ENCODE peak calls at places on chromosomes 12 and 14, in ten cellular contexts. U is lower leg skin, D is prostate gland, Q is BE2C, Z is suprapubic skin, P is astrocyte, C is A673, X is breast epithelium, O is neural progenitor cell, N is AG10803. W is an unnamed sample.

GRCh38 chr12:1500095-1500801 is 94.1 kb downstream of the FBXL14 start:
- DNase-seq in U (peak; percentile 82), D (no peak), Q (peak; percentile 30), Z (no peak), P (peak; percentile 58), C (no peak), X (no peak), O (no peak), N (peak; percentile 89), W (no peak)

GRCh38 chr14:104110491-104111209 is 25.1 kb downstream of the ASPG start:
- DNase-seq in U (peak; percentile 83), D (no peak), Q (peak; percentile 22), Z (no peak), P (no peak), C (no peak), X (no peak), O (no peak), N (no peak), W (no peak)

GRCh38 chr12:121391619-121392324 is 8.1 kb upstream of the RNF34 start:
- DNase-seq in U (peak; percentile 79), D (no peak), Q (peak; percentile 62), Z (peak; percentile 29), P (peak; percentile 2), C (peak; percentile 42), X (no peak), O (no peak), N (peak; percentile 89), W (no peak)

GRCh38 chr12:55932546-55932919 is 1.6 kb downstream of the DGKA start:
- DNase-seq in U (peak; percentile 81), D (no peak), Q (no peak), Z (no peak), P (peak; percentile 41), C (no peak), X (no peak), O (no peak), N (peak; percentile 46), W (no peak)

GRCh38 chr14:95143813-95144620 is 13.3 kb downstream of the DICER1 start:
- DNase-seq in U (no peak), D (no peak), Q (no peak), Z (no peak), P (no peak), C (no peak), X (no peak), O (no peak), N (peak; percentile 24), W (no peak)

GRCh38 chr12:9761407-9761736 is 671 bp upstream of the CD69 start:
- DNase-seq in U (no peak), D (no peak), Q (no peak), Z (no peak), P (peak; percentile 12), C (no peak), X (no peak), O (no peak), N (no peak), W (no peak)

GRCh38 chr12:109115758-109116610 is at the start of gene ACACB:
- DNase-seq in U (no peak), D (peak; percentile 10), Q (peak; percentile 33), Z (peak; percentile 80), P (no peak), C (no peak), X (peak; percentile 65), O (peak; percentile 25), N (no peak), W (no peak)

GRCh38 chr14:75459099-75459741 is 31.4 kb downstream of the JDP2 start:
- DNase-seq in U (peak; percentile 84), D (no peak), Q (no peak), Z (peak; percentile 67), P (no peak), C (no peak), X (peak; percentile 57), O (no peak), N (no peak), W (no peak)

GRCh38 chr12:45655186-45655585 is 74.3 kb upstream of the ARID2 start:
- DNase-seq in U (no peak), D (no peak), Q (peak; percentile 18), Z (no peak), P (no peak), C (no peak), X (no peak), O (peak; percentile 39), N (no peak), W (peak; percentile 27)

GRCh38 chr12:72236071-72236705 is 36.0 kb upstream of the TRHDE start:
- DNase-seq in U (no peak), D (no peak), Q (no peak), Z (no peak), P (peak; percentile 40), C (no peak), X (no peak), O (no peak), N (peak; percentile 18), W (no peak)

GRCh38 chr14:90455100-90455571 is 58.3 kb downstream of the CALM1 start:
- DNase-seq in U (peak; percentile 81), D (no peak), Q (peak; percentile 45), Z (no peak), P (no peak), C (no peak), X (no peak), O (peak; percentile 55), N (no peak), W (no peak)

GRCh38 chr14:101124860-101125259 is 221.3 kb upstream of the RTL1 start:
- DNase-seq in U (no peak), D (peak; percentile 1), Q (peak; percentile 2), Z (no peak), P (no peak), C (no peak), X (no peak), O (no peak), N (no peak), W (no peak)
- TF ChIP-seq CTCF in U (no peak), D (no peak), Q (no peak), Z (no peak), P (no peak), C (no peak), X (no peak), O (no peak), N (no peak), W (no peak)

GRCh38 chr14:36585100-36585499 is 2.7 kb upstream of the NKX2-8 start:
- DNase-seq in U (no peak), D (no peak), Q (no peak), Z (no peak), P (no peak), C (no peak), X (no peak), O (no peak), N (no peak), W (no peak)
- TF ChIP-seq CTCF in U (no peak), D (no peak), Q (no peak), Z (no peak), P (no peak), C (no peak), X (no peak), O (no peak), N (no peak), W (no peak)

DNA sequence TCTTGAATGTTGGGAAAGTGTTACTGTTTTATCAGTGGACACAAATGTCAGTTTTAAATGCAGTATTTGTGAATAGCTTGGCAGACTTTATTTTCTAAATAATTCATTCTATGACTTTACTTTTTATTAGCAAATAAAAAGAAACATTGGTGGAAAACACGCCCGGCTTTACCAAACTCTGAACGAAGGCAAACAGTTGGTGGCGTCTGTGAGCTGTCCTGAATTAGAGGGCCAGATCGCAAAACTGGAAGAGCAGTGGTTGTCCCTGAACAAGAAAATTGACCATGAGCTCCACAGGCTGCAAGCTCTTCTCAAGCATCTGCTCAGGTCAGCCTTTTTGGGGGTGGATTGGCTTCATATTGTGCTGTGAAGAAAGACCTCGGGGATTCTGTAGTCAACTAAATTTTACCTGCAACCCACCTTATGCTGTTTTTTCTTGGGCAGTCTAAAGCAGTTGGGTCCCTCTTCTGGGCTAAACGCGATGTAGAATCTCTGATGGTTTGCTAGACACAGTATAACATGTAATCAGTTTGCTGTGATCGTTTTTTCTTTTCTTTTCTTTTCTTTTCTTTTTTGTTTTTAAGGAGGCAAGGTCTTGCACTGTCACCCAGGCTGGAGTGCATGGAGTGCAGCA is 156.4 kb downstream of the ESR2 start:
- DNase-seq in U (no peak), D (peak; percentile 46), Q (no peak), Z (no peak), P (no peak), C (no peak), X (no peak), O (peak; percentile 19), N (peak; percentile 6), W (no peak)
- TF ChIP-seq CTCF in U (no peak), D (peak; percentile 30), Q (peak; percentile 38), Z (no peak), P (peak; percentile 3), C (peak; percentile 24), X (no peak), O (peak; percentile 43), N (peak; percentile 41), W (no peak)

GRCh38 chr14:101313268-101313667 is 248.0 kb upstream of the DIO3 start:
- DNase-seq in U (no peak), D (no peak), Q (peak; percentile 36), Z (no peak), P (no peak), C (no peak), X (no peak), O (peak; percentile 30), N (no peak), W (no peak)
- TF ChIP-seq CTCF in U (no peak), D (no peak), Q (peak; percentile 46), Z (no peak), P (no peak), C (peak; percentile 19), X (no peak), O (peak; percentile 36), N (no peak), W (no peak)

GRCh38 chr12:32400114-32400672 is 835 bp downstream of the FGD4 start:
- DNase-seq in U (no peak), D (peak; percentile 28), Q (no peak), Z (no peak), P (no peak), C (no peak), X (no peak), O (peak; percentile 64), N (no peak), W (no peak)

GRCh38 chr12:32399045-32399372 is 349 bp upstream of the FGD4 start:
- DNase-seq in U (no peak), D (no peak), Q (no peak), Z (no peak), P (no peak), C (no peak), X (no peak), O (no peak), N (no peak), W (no peak)

GRCh38 chr12:32400866-32401265 is 1.5 kb downstream of the FGD4 start:
- DNase-seq in U (no peak), D (no peak), Q (no peak), Z (no peak), P (no peak), C (no peak), X (no peak), O (no peak), N (no peak), W (no peak)

GRCh38 chr12:32397703-32398102 is 1.7 kb upstream of the FGD4 start:
- DNase-seq in U (no peak), D (no peak), Q (no peak), Z (no peak), P (no peak), C (no peak), X (no peak), O (no peak), N (no peak), W (no peak)

GRCh38 chr12:32399373-32400113 is at the start of gene FGD4:
- DNase-seq in U (peak; percentile 94), D (peak; percentile 91), Q (peak; percentile 87), Z (peak; percentile 84), P (peak; percentile 70), C (peak; percentile 91), X (peak; percentile 81), O (peak; percentile 95), N (peak; percentile 56), W (peak; percentile 27)
- TF ChIP-seq CTCF in U (no peak), D (peak; percentile 11), Q (peak; percentile 47), Z (no peak), P (peak; percentile 12), C (peak; percentile 70), X (no peak), O (peak; percentile 67), N (no peak), W (no peak)